ENCODE peak calls at places on chromosome 16, in six cellular contexts. B is iPS-NIHi11; K is NCI-H774; G is T-helper 1 cell; F is effector CD4-positive, alpha-beta T cell; Z is astrocyte of the spinal cord. D is an unnamed sample.

GRCh38 chr16:70778901-70779309 is 22.1 kb downstream of the VAC14 start:
- DNase-seq in G (no peak), F (no peak), Z (peak), K (peak), B (peak), D (peak)

GRCh38 chr16:68040506-68041288 is 17.6 kb downstream of the DUS2 start:
- DNase-seq in Z (peak), G (peak), F (peak), B (peak), K (peak), D (peak)

GRCh38 chr16:47774661-47775060 is 313.5 kb downstream of the PHKB start:
- DNase-seq in K (no peak), Z (peak), G (no peak), F (no peak), B (no peak), D (no peak)

GRCh38 chr16:3094289-3095027 is 4.6 kb downstream of the ZSCAN10 start:
- DNase-seq in F (peak), B (peak), Z (peak), K (peak), G (peak), D (peak)

GRCh38 chr16:79429276-79430128 is 171.0 kb downstream of the MAF start:
- DNase-seq in B (no peak), F (no peak), G (no peak), Z (no peak), K (no peak), D (no peak)

GRCh38 chr16:81873843-81874752 is 95.0 kb downstream of the PLCG2 start:
- DNase-seq in F (peak), K (peak), G (peak), B (peak), Z (peak), D (peak)

GRCh38 chr16:68000024-68000423 is 740 bp upstream of the DPEP2 start:
- DNase-seq in Z (no peak), B (no peak), G (peak), F (no peak), K (no peak), D (no peak)

GRCh38 chr16:15535772-15536171 is 101.4 kb downstream of the BMERB1 start:
- DNase-seq in F (no peak), B (no peak), K (no peak), Z (no peak), G (no peak), D (no peak)

GRCh38 chr16:29736764-29737163 is 9.0 kb downstream of the C16orf54 start:
- DNase-seq in F (no peak), Z (no peak), B (no peak), G (no peak), K (no peak), D (no peak)

GRCh38 chr16:11087691-11088431 is 143.5 kb downstream of the CLEC16A start:
- DNase-seq in F (no peak), K (no peak), B (peak), Z (no peak), G (peak), D (no peak)

GRCh38 chr16:51641191-51641765 is 490.2 kb upstream of the SALL1 start:
- DNase-seq in Z (peak), F (no peak), G (no peak), B (no peak), K (no peak), D (no peak)

GRCh38 chr16:20901441-20902112 is 1.0 kb downstream of the LYRM1 start:
- DNase-seq in Z (peak), K (peak), F (peak), B (peak), G (peak), D (peak)

GRCh38 chr16:47475786-47476185 is 14.7 kb downstream of the PHKB start:
- DNase-seq in K (no peak), G (no peak), B (no peak), F (no peak), Z (no peak), D (no peak)

GRCh38 chr16:85470873-85471272 is 142.2 kb upstream of the GSE1 start:
- DNase-seq in B (no peak), G (no peak), K (no peak), Z (no peak), F (no peak), D (no peak)

GRCh38 chr16:85401917-85402766 is 211.0 kb upstream of the GSE1 start:
- DNase-seq in G (no peak), Z (no peak), F (no peak), K (no peak), B (no peak), D (no peak)

GRCh38 chr16:53515259-53515658 is 12.2 kb upstream of the AKTIP start:
- DNase-seq in B (no peak), K (no peak), G (no peak), F (no peak), Z (peak), D (peak)

GRCh38 chr16:49463529-49463928 is 89.9 kb downstream of the C16orf78 start:
- DNase-seq in B (no peak), F (peak), K (peak), Z (no peak), G (peak), D (no peak)

GRCh38 chr16:66933776-66934137 is 445 bp downstream of the CIAO2B start:
- DNase-seq in G (no peak), F (no peak), B (no peak), K (no peak), Z (no peak), D (no peak)

D was measured in endothelial cell of umbilical vein.